ENCODE peak calls at places on chromosomes 7 and 10, in seven cellular contexts. One of them, this sample, is unnamed.

GRCh38 chr10:79025113-79025832 is 43.5 kb upstream of the ZMIZ1 start:
- DNase-seq in AG08396: no peak
- DNase-seq in neural crest cell: no peak
- DNase-seq in smooth muscle cell of the brain vasculature: no peak
- DNase-seq in OCI-M1: no peak
- DNase-seq in substantia nigra: no peak
- DNase-seq in activated T-helper 1 cell treated with anti-CD3 and anti-CD28 coated beads, Interleukin-12 subunit alpha, Interleukin-12 subunit beta, Interleukin-2, Interleukin-4 antibody, amounts not matched to agents 30 ng/mL and 10 ng/mL and 1 ng/mL, durations not matched to agents 14 hours and 24 hours and 36 hours: no peak
- DNase-seq in this sample: no peak

GRCh38 chr7:158073845-158074840 is 513.5 kb downstream of the PTPRN2 start:
- DNase-seq in AG08396: no peak
- DNase-seq in neural crest cell: no peak
- DNase-seq in smooth muscle cell of the brain vasculature: no peak
- DNase-seq in OCI-M1: no peak
- DNase-seq in substantia nigra: no peak
- DNase-seq in activated T-helper 1 cell treated with anti-CD3 and anti-CD28 coated beads, Interleukin-12 subunit alpha, Interleukin-12 subunit beta, Interleukin-2, Interleukin-4 antibody, amounts not matched to agents 30 ng/mL and 10 ng/mL and 1 ng/mL, durations not matched to agents 14 hours and 24 hours and 36 hours: no peak
- DNase-seq in this sample: no peak

GRCh38 chr7:121043314-121044234 is 55.1 kb downstream of the CPED1 start:
- DNase-seq in AG08396: no peak
- DNase-seq in neural crest cell: no peak
- DNase-seq in smooth muscle cell of the brain vasculature: no peak
- DNase-seq in OCI-M1: no peak
- DNase-seq in substantia nigra: no peak
- DNase-seq in activated T-helper 1 cell treated with anti-CD3 and anti-CD28 coated beads, Interleukin-12 subunit alpha, Interleukin-12 subunit beta, Interleukin-2, Interleukin-4 antibody, amounts not matched to agents 30 ng/mL and 10 ng/mL and 1 ng/mL, durations not matched to agents 14 hours and 24 hours and 36 hours: no peak
- DNase-seq in this sample: no peak

GRCh38 chr10:129870926-129871660 is 93.0 kb downstream of the EBF3 start:
- DNase-seq in AG08396: no peak
- DNase-seq in neural crest cell: no peak
- DNase-seq in smooth muscle cell of the brain vasculature: no peak
- DNase-seq in OCI-M1: no peak
- DNase-seq in substantia nigra: no peak
- DNase-seq in activated T-helper 1 cell treated with anti-CD3 and anti-CD28 coated beads, Interleukin-12 subunit alpha, Interleukin-12 subunit beta, Interleukin-2, Interleukin-4 antibody, amounts not matched to agents 30 ng/mL and 10 ng/mL and 1 ng/mL, durations not matched to agents 14 hours and 24 hours and 36 hours: no peak
- DNase-seq in this sample: peak

GRCh38 chr7:47543659-47544058 is 38.3 kb downstream of the TNS3 start:
- DNase-seq in AG08396: no peak
- DNase-seq in neural crest cell: no peak
- DNase-seq in smooth muscle cell of the brain vasculature: no peak
- DNase-seq in OCI-M1: no peak
- DNase-seq in substantia nigra: no peak
- DNase-seq in activated T-helper 1 cell treated with anti-CD3 and anti-CD28 coated beads, Interleukin-12 subunit alpha, Interleukin-12 subunit beta, Interleukin-2, Interleukin-4 antibody, amounts not matched to agents 30 ng/mL and 10 ng/mL and 1 ng/mL, durations not matched to agents 14 hours and 24 hours and 36 hours: no peak
- DNase-seq in this sample: no peak

GRCh38 chr10:132508497-132509443 is 28.8 kb upstream of the INPP5A start:
- DNase-seq in AG08396: no peak
- DNase-seq in neural crest cell: no peak
- DNase-seq in smooth muscle cell of the brain vasculature: no peak
- DNase-seq in OCI-M1: no peak
- DNase-seq in substantia nigra: no peak
- DNase-seq in activated T-helper 1 cell treated with anti-CD3 and anti-CD28 coated beads, Interleukin-12 subunit alpha, Interleukin-12 subunit beta, Interleukin-2, Interleukin-4 antibody, amounts not matched to agents 30 ng/mL and 10 ng/mL and 1 ng/mL, durations not matched to agents 14 hours and 24 hours and 36 hours: no peak
- DNase-seq in this sample: no peak

GRCh38 chr7:79513271-79513670 is 59.8 kb upstream of the MAGI2 start:
- DNase-seq in AG08396: no peak
- DNase-seq in neural crest cell: no peak
- DNase-seq in smooth muscle cell of the brain vasculature: no peak
- DNase-seq in OCI-M1: no peak
- DNase-seq in substantia nigra: no peak
- DNase-seq in activated T-helper 1 cell treated with anti-CD3 and anti-CD28 coated beads, Interleukin-12 subunit alpha, Interleukin-12 subunit beta, Interleukin-2, Interleukin-4 antibody, amounts not matched to agents 30 ng/mL and 10 ng/mL and 1 ng/mL, durations not matched to agents 14 hours and 24 hours and 36 hours: no peak
- DNase-seq in this sample: no peak

GRCh38 chr10:5500162-5500670 is 846 bp upstream of the CALML5 start:
- DNase-seq in AG08396: no peak
- DNase-seq in neural crest cell: no peak
- DNase-seq in smooth muscle cell of the brain vasculature: no peak
- DNase-seq in OCI-M1: no peak
- DNase-seq in substantia nigra: no peak
- DNase-seq in activated T-helper 1 cell treated with anti-CD3 and anti-CD28 coated beads, Interleukin-12 subunit alpha, Interleukin-12 subunit beta, Interleukin-2, Interleukin-4 antibody, amounts not matched to agents 30 ng/mL and 10 ng/mL and 1 ng/mL, durations not matched to agents 14 hours and 24 hours and 36 hours: no peak
- DNase-seq in this sample: no peak

GRCh38 chr10:43898592-43898991 is 249.9 kb upstream of the ZNF32 start:
- DNase-seq in AG08396: no peak
- DNase-seq in neural crest cell: no peak
- DNase-seq in smooth muscle cell of the brain vasculature: no peak
- DNase-seq in OCI-M1: no peak
- DNase-seq in substantia nigra: no peak
- DNase-seq in activated T-helper 1 cell treated with anti-CD3 and anti-CD28 coated beads, Interleukin-12 subunit alpha, Interleukin-12 subunit beta, Interleukin-2, Interleukin-4 antibody, amounts not matched to agents 30 ng/mL and 10 ng/mL and 1 ng/mL, durations not matched to agents 14 hours and 24 hours and 36 hours: no peak
- DNase-seq in this sample: no peak

GRCh38 chr7:44309271-44310091 is 15.9 kb downstream of the CAMK2B start:
- DNase-seq in AG08396: peak
- DNase-seq in neural crest cell: peak
- DNase-seq in smooth muscle cell of the brain vasculature: no peak
- DNase-seq in OCI-M1: no peak
- DNase-seq in substantia nigra: no peak
- DNase-seq in activated T-helper 1 cell treated with anti-CD3 and anti-CD28 coated beads, Interleukin-12 subunit alpha, Interleukin-12 subunit beta, Interleukin-2, Interleukin-4 antibody, amounts not matched to agents 30 ng/mL and 10 ng/mL and 1 ng/mL, durations not matched to agents 14 hours and 24 hours and 36 hours: no peak
- DNase-seq in this sample: peak

This sample was measured in IMR-90.